ENCODE peak calls at places on chromosomes 13 and 19, in ten cellular contexts. A is A549, K is K562, Y is endothelial cell of umbilical vein, N is NB4, M is WTC11, I is HepG2, E is H1, O is HCT116, V is SK-N-SH. T is an unnamed sample.

GRCh38 chr13:70188567-70188966 is 80.3 kb upstream of the KLHL1 start:
- DNase-seq in K (no peak), N (no peak), I (no peak), V (no peak), O (no peak), A (no peak), E (no peak), M (no peak), Y (no peak), T (no peak)

GRCh38 chr13:112096959-112097358 is 30.0 kb downstream of the SOX1 start:
- DNase-seq in Y (no peak), K (no peak), E (no peak), O (no peak), M (no peak), N (no peak), V (no peak), A (no peak), I (no peak), T (no peak)

GRCh38 chr13:74250738-74251190 is 116.6 kb upstream of the KLF12 start:
- DNase-seq in V (peak), A (no peak), I (no peak), O (no peak), K (no peak), N (no peak), M (no peak), Y (no peak), E (no peak), T (no peak)

GRCh38 chr19:55643003-55643732 is at the start of gene ZNF581:
- DNase-seq in V (peak), N (peak), O (no peak), A (peak), I (peak), E (peak), K (no peak), Y (peak), M (peak), T (peak)

GRCh38 chr13:112729408-112729807 is 39.6 kb downstream of the ATP11A start:
- DNase-seq in V (no peak), K (no peak), O (no peak), A (no peak), E (no peak), I (no peak), Y (no peak), N (no peak), M (no peak), T (no peak)

GRCh38 chr19:532578-533484 is 1.3 kb downstream of the CDC34 start:
- DNase-seq in Y (peak), V (peak), E (peak), O (peak), A (peak), K (no peak), I (peak), N (peak), M (peak), T (no peak)

GRCh38 chr19:7366701-7367420 is 18.1 kb downstream of the ARHGEF18 start:
- DNase-seq in M (no peak), Y (peak), O (peak), E (no peak), K (peak), V (no peak), A (peak), N (peak), I (peak), T (no peak)

GRCh38 chr13:90485441-90485840 is 862.0 kb upstream of the MIR17HG start:
- DNase-seq in O (no peak), N (no peak), I (no peak), V (no peak), M (no peak), E (no peak), K (no peak), Y (no peak), A (no peak), T (no peak)

GRCh38 chr13:113887700-113888201 is 23.9 kb upstream of the GAS6 start:
- DNase-seq in V (no peak), N (no peak), A (no peak), O (no peak), Y (peak), M (no peak), I (no peak), K (no peak), E (no peak), T (no peak)

GRCh38 chr13:106540613-106541012 is 5.2 kb upstream of the EFNB2 start:
- DNase-seq in N (no peak), K (no peak), A (no peak), M (no peak), E (no peak), Y (no peak), V (no peak), I (no peak), O (no peak), T (no peak)

GRCh38 chr13:21879263-21879914 is 208.5 kb downstream of the FGF9 start:
- DNase-seq in I (no peak), O (no peak), A (no peak), E (no peak), V (no peak), N (peak), Y (no peak), K (no peak), M (no peak), T (no peak)

GRCh38 chr19:50858896-50859295 is 4.2 kb downstream of the KLK3 start:
- DNase-seq in Y (no peak), O (no peak), K (no peak), I (no peak), A (no peak), M (peak), E (no peak), V (no peak), N (no peak), T (no peak)

GRCh38 chr19:10808937-10809655 is 26.9 kb downstream of the TMED1 start:
- DNase-seq in A (no peak), V (no peak), M (no peak), K (peak), E (no peak), O (peak), Y (no peak), N (peak), I (no peak), T (no peak)

GRCh38 chr19:11054200-11054599 is 35.1 kb upstream of the LDLR start:
- DNase-seq in Y (no peak), N (no peak), K (no peak), E (no peak), I (no peak), A (no peak), O (no peak), M (no peak), V (no peak), T (no peak)

GRCh38 chr19:802497-802887 is 5.2 kb downstream of the PTBP1 start:
- DNase-seq in N (no peak), A (no peak), I (no peak), M (no peak), V (no peak), E (no peak), K (no peak), Y (peak), O (no peak), T (no peak)

GRCh38 chr13:32243695-32244094 is 71.5 kb downstream of the ZAR1L start:
- DNase-seq in K (no peak), O (no peak), A (no peak), E (no peak), M (no peak), N (no peak), I (no peak), Y (no peak), V (no peak), T (no peak)

GRCh38 chr13:50421457-50422130 is 406.4 kb downstream of the KCNRG start:
- DNase-seq in O (no peak), Y (peak), A (no peak), N (no peak), M (no peak), I (no peak), V (no peak), E (no peak), K (no peak), T (no peak)

GRCh38 chr13:46492946-46493345 is 60.0 kb upstream of the LRCH1 start:
- DNase-seq in K (peak), O (peak), N (peak), A (peak), M (no peak), I (peak), V (peak), E (no peak), Y (peak), T (no peak)

GRCh38 chr19:32863301-32863700 is 6.3 kb downstream of the SLC7A9 start:
- DNase-seq in N (no peak), E (no peak), O (no peak), A (no peak), M (no peak), V (no peak), I (no peak), Y (no peak), K (no peak), T (no peak)

GRCh38 chr19:55777528-55777927 is 8.6 kb downstream of the RFPL4AL1 start:
- DNase-seq in E (peak), Y (no peak), M (peak), I (no peak), O (peak), V (peak), A (no peak), N (peak), K (peak), T (no peak)

GRCh38 chr13:84885868-84886267 is 913.4 kb downstream of the SLITRK6 start:
- DNase-seq in K (no peak), E (no peak), I (no peak), V (no peak), M (no peak), O (no peak), Y (no peak), A (no peak), N (no peak), T (no peak)

GRCh38 chr19:16062789-16063188 is 13.5 kb upstream of the TPM4 start:
- DNase-seq in N (peak), E (peak), Y (peak), O (no peak), M (peak), V (peak), K (peak), A (no peak), I (no peak), T (no peak)

GRCh38 chr13:50156140-50156539 is 140.9 kb downstream of the KCNRG start:
- DNase-seq in Y (no peak), I (peak), A (no peak), M (no peak), O (no peak), V (no peak), K (no peak), N (no peak), E (no peak), T (no peak)

GRCh38 chr13:101751488-101751887 is 299.0 kb downstream of the ITGBL1 start:
- DNase-seq in Y (peak), E (no peak), N (peak), I (no peak), V (peak), K (no peak), A (no peak), O (no peak), M (no peak), T (no peak)

GRCh38 chr19:35704218-35704617 is at the start of gene ZBTB32:
- DNase-seq in N (peak), V (peak), I (no peak), M (peak), E (peak), K (peak), A (no peak), O (no peak), Y (peak), T (no peak)

GRCh38 chr13:98232456-98232855 is 55.4 kb upstream of the RNF113B start:
- DNase-seq in A (no peak), M (no peak), E (no peak), N (no peak), I (no peak), K (no peak), Y (no peak), V (no peak), O (no peak), T (no peak)
- TF ChIP-seq MAX in A (no peak), M (no peak), E (no peak), N (no peak), I (no peak), K (no peak), Y (no peak), V (no peak), O (no peak), T (no peak)

DNA sequence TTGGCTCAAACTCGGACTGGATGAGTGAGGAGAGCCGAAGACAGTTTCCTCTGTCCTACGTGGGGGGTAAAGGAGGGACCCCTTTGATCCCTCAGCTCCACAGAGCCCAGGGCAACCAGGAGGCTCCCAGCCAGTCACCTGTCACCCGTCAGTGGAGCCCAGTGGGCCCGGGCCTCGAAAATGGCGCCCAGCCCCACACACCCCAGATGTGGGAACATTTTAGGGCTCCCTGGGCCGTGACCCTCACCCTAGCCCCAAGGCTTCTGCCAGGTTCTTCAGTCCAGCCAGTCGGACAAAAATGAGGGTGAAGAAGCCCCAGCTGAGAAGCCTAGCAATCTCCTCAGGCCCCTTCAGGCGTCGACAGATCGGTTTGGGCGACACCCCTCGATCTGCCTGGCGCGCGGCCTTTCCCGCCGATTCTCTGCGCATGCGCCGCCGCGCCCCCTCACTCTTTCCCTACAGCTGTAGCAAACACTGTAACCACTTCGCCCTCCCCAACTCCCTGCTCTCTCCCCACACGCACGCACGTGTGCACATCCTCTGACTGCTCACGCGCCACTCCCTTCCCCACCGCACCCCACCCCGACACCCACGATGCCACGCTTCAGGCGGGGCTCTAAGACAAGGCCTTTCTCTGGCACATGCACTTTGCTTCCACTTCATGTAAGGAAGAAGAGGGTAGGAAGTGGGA is at the start of gene SLC6A16:
- DNase-seq in V (no peak), O (no peak), K (no peak), A (no peak), N (no peak), I (no peak), E (peak), Y (no peak), M (no peak), T (no peak)
- TF ChIP-seq MAX in V (no peak), O (no peak), K (peak), A (no peak), N (no peak), I (no peak), E (peak), Y (no peak), M (no peak), T (no peak)

GRCh38 chr19:45814851-45815481 is at the start of gene RSPH6A:
- DNase-seq in N (peak), M (peak), O (no peak), K (no peak), E (peak), Y (no peak), V (no peak), I (no peak), A (no peak), T (no peak)
- TF ChIP-seq MAX in N (no peak), M (peak), O (no peak), K (no peak), E (no peak), Y (no peak), V (no peak), I (no peak), A (no peak), T (no peak)

GRCh38 chr19:3520166-3521103 is 14.3 kb downstream of the FZR1 start:
- DNase-seq in K (peak), O (no peak), V (peak), Y (no peak), A (no peak), N (no peak), I (no peak), E (no peak), M (peak), T (no peak)
- TF ChIP-seq MAX in K (peak), O (no peak), V (no peak), Y (no peak), A (no peak), N (no peak), I (no peak), E (peak), M (no peak), T (no peak)

GRCh38 chr13:30727491-30728350 is 7.6 kb upstream of the ALOX5AP start:
- DNase-seq in V (no peak), I (no peak), M (no peak), N (no peak), K (no peak), Y (no peak), O (no peak), E (no peak), A (no peak), T (no peak)
- TF ChIP-seq MAX in V (no peak), I (no peak), M (no peak), N (no peak), K (no peak), Y (no peak), O (no peak), E (no peak), A (no peak), T (no peak)

DNA sequence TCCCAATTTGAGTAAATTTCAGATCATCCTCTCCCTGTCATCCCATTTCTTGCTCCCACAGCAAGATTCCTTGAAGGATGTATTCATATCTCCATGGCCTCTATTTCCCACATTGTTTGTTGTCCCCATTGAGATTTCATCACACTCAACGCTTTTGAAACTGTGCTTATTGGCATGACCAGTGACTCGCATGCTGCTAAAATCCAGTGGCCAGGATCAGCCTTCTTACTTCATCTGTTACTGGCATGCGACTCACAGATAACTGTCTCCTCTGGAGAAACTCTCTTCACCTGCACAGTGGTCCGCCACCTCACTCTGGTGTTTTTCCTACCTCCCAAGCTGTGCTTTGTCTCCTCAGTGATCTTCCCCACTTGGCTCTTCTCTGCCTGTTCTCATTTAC is 95.8 kb downstream of the WASF3 start:
- DNase-seq in V (no peak), O (no peak), K (no peak), A (no peak), I (no peak), N (no peak), Y (no peak), M (no peak), E (no peak), T (no peak)
- TF ChIP-seq MAX in V (no peak), O (no peak), K (no peak), A (no peak), I (no peak), N (no peak), Y (no peak), M (no peak), E (no peak), T (no peak)

GRCh38 chr13:72463561-72463960 is 263.9 kb downstream of the MZT1 start:
- DNase-seq in V (no peak), K (no peak), O (no peak), Y (no peak), N (no peak), A (no peak), I (no peak), E (no peak), M (no peak), T (no peak)

GRCh38 chr13:72462726-72463125 is 264.7 kb downstream of the MZT1 start:
- DNase-seq in M (no peak), N (no peak), V (no peak), A (no peak), O (no peak), K (no peak), I (no peak), Y (no peak), E (no peak), T (no peak)

GRCh38 chr13:72457151-72457550 is 270.3 kb downstream of the MZT1 start:
- DNase-seq in M (no peak), E (no peak), O (no peak), Y (no peak), A (no peak), I (no peak), N (no peak), V (no peak), K (no peak), T (no peak)

GRCh38 chr13:72456486-72456885 is 270.9 kb downstream of the MZT1 start:
- DNase-seq in Y (no peak), O (no peak), K (no peak), I (no peak), E (no peak), M (no peak), A (no peak), N (no peak), V (no peak), T (no peak)

DNA sequence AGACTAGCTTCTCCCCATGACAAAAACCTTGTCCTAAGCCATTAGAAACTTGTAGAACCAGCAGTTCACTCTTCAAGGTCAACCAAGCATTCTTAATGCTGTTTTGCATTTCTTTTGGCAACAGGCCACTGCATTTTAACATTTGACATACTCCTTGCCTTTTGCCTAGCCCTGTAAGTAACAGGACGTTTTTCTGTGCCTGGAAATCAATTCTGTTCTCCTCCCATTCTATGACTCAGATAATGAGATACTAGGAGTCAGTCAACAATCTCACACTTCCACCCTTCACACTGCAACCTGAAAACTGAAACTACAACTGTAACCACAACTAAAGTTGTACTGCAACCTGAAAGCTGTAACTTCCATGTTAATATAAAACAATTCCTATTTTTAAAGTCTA is 268.7 kb downstream of the MZT1 start:
- DNase-seq in K (no peak), I (no peak), V (no peak), M (no peak), Y (no peak), O (no peak), A (no peak), N (no peak), E (no peak), T (no peak)
- TF ChIP-seq MAX in K (no peak), I (no peak), V (no peak), M (no peak), Y (no peak), O (no peak), A (no peak), N (no peak), E (no peak), T (no peak)

GRCh38 chr19:34150558-34150957 is 21.7 kb upstream of the LSM14A start:
- DNase-seq in E (no peak), V (peak), M (no peak), N (no peak), Y (no peak), O (no peak), A (no peak), K (no peak), I (no peak), T (no peak)
- TF ChIP-seq MAX in E (no peak), V (no peak), M (no peak), N (no peak), Y (no peak), O (no peak), A (no peak), K (no peak), I (no peak), T (no peak)

DNA sequence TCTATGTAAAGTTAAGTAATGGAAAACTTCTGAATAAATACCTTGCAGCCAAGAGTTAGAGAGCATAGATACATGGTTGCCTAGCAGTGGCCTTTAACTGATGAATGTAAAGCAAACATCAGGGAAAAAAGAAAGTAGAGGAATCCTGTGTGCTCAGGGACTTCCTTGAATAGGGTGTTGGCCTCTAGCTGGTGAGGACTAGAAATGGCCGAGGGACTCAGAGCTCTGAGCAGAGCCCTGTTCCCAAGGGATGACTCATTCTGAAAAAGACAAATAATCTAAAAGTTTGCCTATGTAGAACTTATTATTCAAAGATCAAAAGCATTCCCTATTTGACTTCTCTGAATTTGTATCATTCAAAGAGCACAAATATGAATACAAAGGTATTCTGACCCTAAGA is 135.7 kb downstream of the MIPEP start:
- DNase-seq in Y (no peak), M (no peak), K (no peak), A (no peak), O (no peak), I (peak), V (no peak), E (no peak), N (no peak), T (no peak)
- TF ChIP-seq MAX in Y (no peak), M (no peak), K (no peak), A (no peak), O (no peak), I (no peak), V (no peak), E (no peak), N (no peak), T (no peak)

GRCh38 chr19:30334841-30335240 is 37.3 kb upstream of the ZNF536 start:
- DNase-seq in M (no peak), A (no peak), I (no peak), O (no peak), Y (no peak), E (no peak), K (no peak), V (no peak), N (no peak), T (no peak)

GRCh38 chr19:30333291-30334065 is 38.7 kb upstream of the ZNF536 start:
- DNase-seq in M (no peak), I (no peak), A (no peak), V (no peak), Y (no peak), E (no peak), O (no peak), N (no peak), K (no peak), T (no peak)

GRCh38 chr19:30336290-30336689 is 35.9 kb upstream of the ZNF536 start:
- DNase-seq in V (no peak), N (no peak), O (no peak), K (no peak), E (no peak), A (no peak), I (no peak), M (no peak), Y (no peak), T (no peak)

GRCh38 chr19:30338066-30338465 is 34.1 kb upstream of the ZNF536 start:
- DNase-seq in A (no peak), K (no peak), O (no peak), Y (no peak), M (no peak), E (no peak), N (no peak), V (no peak), I (no peak), T (no peak)

GRCh38 chr19:30335306-30335886 is 36.8 kb upstream of the ZNF536 start:
- DNase-seq in M (no peak), V (no peak), K (no peak), E (no peak), Y (no peak), O (no peak), N (no peak), A (no peak), I (no peak), T (no peak)
- TF ChIP-seq MAX in M (no peak), V (no peak), K (no peak), E (no peak), Y (no peak), O (no peak), N (no peak), A (no peak), I (no peak), T (no peak)

T was measured in GM12878.